ENCODE peak calls at places on chromosomes 3 and 15, in seven cellular contexts. G is heart left ventricle, E is Peyer's patch, A is breast epithelium, K is K562, P is endothelial cell of umbilical vein, V is uterus. U is an unnamed sample.
A peak's percentile ranks its signal among the peaks of the same experiment; 100 is the strongest.

GRCh38 chr3:46089237-46090011 is 62.1 kb upstream of the XCR1 start:
- DNase-seq in K (no peak), P (no peak), V (no peak), G (peak; percentile 57), A (no peak), E (peak; percentile 81), U (peak; percentile 38)

GRCh38 chr3:134035836-134036235 is 6.1 kb upstream of the SLCO2A1 start:
- DNase-seq in V (no peak), E (no peak), K (no peak), A (no peak), P (no peak), G (no peak), U (no peak)

GRCh38 chr3:102083971-102084370 is 234.7 kb downstream of the NFKBIZ start:
- DNase-seq in K (no peak), P (no peak), E (no peak), V (no peak), A (no peak), G (no peak), U (no peak)

GRCh38 chr15:79432345-79433311 is 492 bp downstream of the MINAR1 start:
- DNase-seq in K (no peak), P (no peak), E (no peak), V (no peak), G (no peak), A (no peak), U (no peak)

GRCh38 chr3:113712129-113712528 is 15.7 kb upstream of the USF3 start:
- DNase-seq in G (no peak), P (peak; percentile 12), V (no peak), E (no peak), K (no peak), A (no peak), U (no peak)

GRCh38 chr3:57864853-57865252 is 108.7 kb downstream of the SLMAP start:
- DNase-seq in P (peak; percentile 47), K (peak; percentile 6), G (no peak), A (no peak), V (no peak), E (no peak), U (no peak)

GRCh38 chr15:55742927-55743614 is at the start of gene PRTG:
- DNase-seq in A (peak; percentile 71), P (peak; percentile 81), V (peak; percentile 79), G (peak; percentile 79), E (peak; percentile 55), K (peak; percentile 37), U (peak; percentile 78)

GRCh38 chr15:75796321-75796720 is 46.9 kb upstream of the UBE2Q2 start:
- DNase-seq in P (no peak), V (no peak), E (no peak), G (no peak), K (no peak), A (no peak), U (no peak)

GRCh38 chr3:109270779-109271178 is 45.5 kb downstream of the DPPA2 start:
- DNase-seq in A (no peak), P (no peak), G (no peak), K (no peak), E (no peak), V (no peak), U (no peak)

GRCh38 chr3:23209103-23209502 is 6.0 kb downstream of the UBE2E2 start:
- DNase-seq in V (no peak), A (no peak), G (no peak), E (no peak), P (no peak), K (no peak), U (no peak)

GRCh38 chr3:19190136-19190535 is 41.8 kb downstream of the KCNH8 start:
- DNase-seq in V (no peak), K (no peak), A (no peak), E (no peak), P (no peak), G (no peak), U (no peak)

GRCh38 chr3:179558742-179559364 is 3.9 kb upstream of the ACTL6A start:
- DNase-seq in E (peak; percentile 78), K (peak; percentile 78), P (peak; percentile 84), A (no peak), G (peak; percentile 66), V (peak; percentile 50), U (peak; percentile 62)

GRCh38 chr15:35013370-35013769 is 25.3 kb upstream of the ZNF770 start:
- DNase-seq in E (no peak), A (no peak), V (no peak), K (no peak), P (no peak), G (no peak), U (no peak)

GRCh38 chr3:140164922-140165590 is 230.1 kb downstream of the CLSTN2 start:
- DNase-seq in V (no peak), G (no peak), P (no peak), A (no peak), K (no peak), E (no peak), U (no peak)

GRCh38 chr3:170419301-170420087 is 826 bp downstream of the CLDN11 start:
- DNase-seq in A (no peak), P (peak; percentile 49), G (no peak), E (no peak), V (peak; percentile 49), K (no peak), U (peak; percentile 23)

GRCh38 chr3:43706342-43706741 is 15.6 kb downstream of the ABHD5 start:
- DNase-seq in E (no peak), K (no peak), P (no peak), G (no peak), A (no peak), V (no peak), U (no peak)

GRCh38 chr15:67818464-67818863 is 6.8 kb upstream of the SKOR1 start:
- DNase-seq in V (no peak), E (no peak), A (peak; percentile 27), K (no peak), P (no peak), G (no peak), U (no peak)

GRCh38 chr3:52742418-52743041 is 28.2 kb downstream of the NEK4 start:
- DNase-seq in K (peak; percentile 33), V (no peak), P (peak; percentile 58), G (no peak), A (no peak), E (no peak), U (no peak)

GRCh38 chr3:143822374-143822773 is 25.9 kb downstream of the SLC9A9 start:
- DNase-seq in P (no peak), A (no peak), V (no peak), E (no peak), G (no peak), K (no peak), U (no peak)

GRCh38 chr3:170997966-170998913 is 28.3 kb downstream of the SLC2A2 start:
- DNase-seq in G (no peak), K (no peak), P (peak; percentile 84), V (no peak), A (no peak), E (peak; percentile 83), U (no peak)

GRCh38 chr3:41974223-41974622 is 12.3 kb upstream of the ULK4 start:
- DNase-seq in A (no peak), V (no peak), K (no peak), G (no peak), P (no peak), E (no peak), U (no peak)

GRCh38 chr3:57691411-57692133 is 1.3 kb downstream of the DENND6A start:
- DNase-seq in P (peak; percentile 50), G (no peak), A (no peak), E (no peak), K (peak; percentile 17), V (peak; percentile 18), U (no peak)

GRCh38 chr3:133474251-133474801 is 74.5 kb downstream of the BFSP2 start:
- DNase-seq in P (no peak), A (peak; percentile 62), K (no peak), E (peak; percentile 61), G (peak; percentile 68), V (peak; percentile 81), U (peak; percentile 69)

GRCh38 chr15:62742409-62743171 is 300.0 kb upstream of the TPM1 start:
- DNase-seq in V (peak; percentile 76), P (peak; percentile 64), A (no peak), G (peak; percentile 40), E (peak; percentile 73), K (peak; percentile 64), U (peak; percentile 50)

GRCh38 chr3:189139631-189140030 is 32.1 kb upstream of the TPRG1 start:
- DNase-seq in E (no peak), K (no peak), A (no peak), P (no peak), G (no peak), V (no peak), U (no peak)
- TF ChIP-seq CTCF in E (no peak), K (no peak), A (no peak), P (no peak), G (no peak), V (no peak), U (no peak)

DNA sequence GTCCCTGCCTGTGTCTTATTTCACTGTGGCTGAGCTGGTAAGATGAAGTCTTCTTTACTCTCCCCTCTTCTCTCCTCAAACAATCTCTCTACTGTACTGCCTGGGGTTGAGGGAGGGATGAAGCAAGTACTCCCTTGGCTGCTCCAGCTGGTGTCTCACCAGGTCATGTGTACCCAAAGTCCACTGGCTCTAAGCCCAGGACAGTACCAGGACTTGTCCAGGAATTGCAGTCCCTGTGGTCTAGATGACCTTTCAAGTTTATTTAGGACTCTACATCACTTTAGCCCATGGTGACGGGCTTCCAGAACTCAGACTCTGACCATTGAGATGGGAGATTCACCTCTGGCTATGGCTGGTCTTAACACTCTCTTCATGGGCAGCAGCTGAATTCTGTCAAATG is 17.5 kb upstream of the SLC27A2 start:
- DNase-seq in P (no peak), K (no peak), E (no peak), G (no peak), A (no peak), V (no peak), U (peak; percentile 82)
- H3K27ac ChIP-seq in P (no peak overlapping the region), K (no peak overlapping the region), E (no peak overlapping the region), G (no peak overlapping the region), A (peak overlapping the region; percentile 5), V (no peak overlapping the region), U (no peak overlapping the region)

GRCh38 chr3:187742351-187743171 is 2.7 kb downstream of the BCL6 start:
- DNase-seq in G (peak; percentile 59), A (no peak), E (peak; percentile 62), K (peak; percentile 32), P (no peak), V (peak; percentile 72), U (peak; percentile 57)
- TF ChIP-seq POLR2A in G (peak; percentile 6), A (no peak), E (no peak), K (no peak), P (no peak), V (no peak), U (peak; percentile 56)

GRCh38 chr15:101121511-101122090 is 130.2 kb downstream of the CHSY1 start:
- DNase-seq in V (peak; percentile 67), G (peak; percentile 87), P (peak; percentile 78), A (peak; percentile 63), E (peak; percentile 85), K (peak; percentile 71), U (peak; percentile 77)
- TF ChIP-seq CTCF in V (peak; percentile 28), G (peak; percentile 43), P (peak; percentile 28), A (no peak), E (no peak), K (peak; percentile 65), U (no peak)

GRCh38 chr3:188900421-188900941 is 271.3 kb upstream of the TPRG1 start:
- DNase-seq in G (no peak), E (no peak), P (peak; percentile 94), V (no peak), A (no peak), K (no peak), U (no peak)
- H3K27ac ChIP-seq in G (peak overlapping the region; percentile 6), E (no peak overlapping the region), P (peak overlapping the region; percentile 100), V (peak overlapping the region; percentile 50), A (peak overlapping the region; percentile 81), K (no peak overlapping the region), U (peak overlapping the region; percentile 82)

GRCh38 chr3:197597335-197597734 is 41.6 kb upstream of the BDH1 start:
- DNase-seq in G (no peak), V (no peak), K (peak; percentile 36), P (no peak), A (no peak), E (no peak), U (no peak)
- TF ChIP-seq POLR2A in G (no peak), V (no peak), K (no peak), P (no peak), A (no peak), E (peak; percentile 76), U (no peak)